ENCODE peak calls at places on chromosomes 3 and 15, in four cellular contexts. W is GM20000, C is cardiac muscle cell, K is natural killer cell. V is an unnamed sample.

GRCh38 chr3:23495507-23495906 is 292.4 kb downstream of the UBE2E2 start:
- DNase-seq in W (no peak), K (no peak), C (no peak), V (no peak)

GRCh38 chr3:46538803-46539442 is 27.2 kb downstream of the LRRC2 start:
- DNase-seq in W (peak), K (peak), C (peak), V (peak)

GRCh38 chr3:10957976-10958749 is 34.4 kb upstream of the SLC6A1 start:
- DNase-seq in C (peak), W (no peak), K (no peak), V (no peak)

GRCh38 chr3:150464684-150465083 is 56.6 kb downstream of the TSC22D2 start:
- DNase-seq in C (no peak), W (no peak), K (no peak), V (no peak)

GRCh38 chr3:183491923-183492848 is 63.3 kb downstream of the KLHL6 start:
- DNase-seq in C (no peak), K (no peak), W (no peak), V (no peak)

GRCh38 chr15:31236184-31237041 is 90.2 kb upstream of the KLF13 start:
- DNase-seq in K (no peak), W (no peak), C (peak), V (peak)

GRCh38 chr3:16885948-16886683 is 1.4 kb downstream of the PLCL2 start:
- DNase-seq in C (no peak), W (no peak), K (no peak), V (no peak)

GRCh38 chr3:149703474-149703873 is 45.6 kb upstream of the WWTR1 start:
- DNase-seq in C (no peak), W (no peak), K (no peak), V (no peak)

GRCh38 chr15:88985547-88986393 is 72.6 kb upstream of the MFGE8 start:
- DNase-seq in W (no peak), K (no peak), C (no peak), V (no peak)

GRCh38 chr3:55292360-55292759 is 194.7 kb downstream of the WNT5A start:
- DNase-seq in W (no peak), K (no peak), C (no peak), V (no peak)

GRCh38 chr15:68209735-68210408 is 4.7 kb upstream of the CALML4 start:
- DNase-seq in W (peak), K (no peak), C (no peak), V (peak)

GRCh38 chr15:65942436-65942835 is 73.1 kb downstream of the RAB11A start:
- DNase-seq in C (no peak), K (no peak), W (no peak), V (no peak)

GRCh38 chr3:76010252-76010651 is 224.9 kb upstream of the ZNF717 start:
- DNase-seq in W (no peak), C (no peak), K (no peak), V (no peak)

GRCh38 chr15:82128401-82129143 is 82.8 kb upstream of the MEX3B start:
- DNase-seq in W (no peak), C (no peak), K (no peak), V (peak)

DNA sequence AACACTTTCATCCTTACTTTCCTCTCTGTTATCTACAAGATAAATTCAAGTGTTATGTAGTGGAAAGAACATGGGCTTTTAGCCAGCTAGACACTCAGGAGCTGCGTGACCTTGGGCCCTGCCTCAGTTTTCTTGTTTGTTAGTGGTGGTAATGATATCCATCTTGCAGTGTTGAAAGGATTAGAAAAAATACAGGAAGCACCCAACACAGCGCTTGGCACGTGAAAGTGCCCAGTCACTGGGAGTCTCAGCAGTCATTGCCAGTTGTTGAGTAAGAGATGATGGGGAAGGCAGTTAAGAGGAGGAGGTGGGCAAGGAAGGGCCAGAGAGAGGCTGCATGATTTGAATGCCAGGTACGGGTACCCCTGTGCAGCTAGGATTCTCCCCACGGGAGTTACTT is 5.3 kb downstream of the PDIA5 start:
- DNase-seq in C (peak), K (no peak), W (no peak), V (no peak)
- TF ChIP-seq CTCF in C (no peak), K (no peak), W (no peak), V (no peak)

GRCh38 chr15:94230436-94230885 is 900 bp upstream of the MCTP2 start:
- DNase-seq in C (no peak), W (no peak), K (no peak), V (no peak)
- TF ChIP-seq CTCF in C (no peak), W (no peak), K (no peak), V (no peak)

DNA sequence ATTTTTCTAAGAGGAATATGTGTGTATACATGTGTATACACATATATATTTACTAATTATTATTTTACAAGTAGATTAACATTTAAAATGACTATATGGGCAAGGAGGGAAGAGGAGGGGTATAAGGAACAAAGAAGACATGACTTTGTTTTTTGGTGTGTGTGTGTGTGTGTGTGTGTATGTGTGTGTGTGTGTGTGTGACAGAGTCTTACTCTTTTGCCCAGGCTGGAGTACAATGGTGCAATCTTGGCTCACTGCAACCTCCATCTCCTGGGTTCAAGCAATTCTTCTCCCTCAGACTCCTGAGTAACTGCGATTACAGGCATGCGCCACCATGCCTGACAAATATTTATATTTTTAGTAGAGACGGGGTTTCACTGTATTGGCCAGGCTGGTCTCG is 2.6 kb upstream of the EOGT start:
- DNase-seq in W (no peak), C (no peak), K (no peak), V (no peak)
- TF ChIP-seq CTCF in W (no peak), C (no peak), K (no peak), V (no peak)

DNA sequence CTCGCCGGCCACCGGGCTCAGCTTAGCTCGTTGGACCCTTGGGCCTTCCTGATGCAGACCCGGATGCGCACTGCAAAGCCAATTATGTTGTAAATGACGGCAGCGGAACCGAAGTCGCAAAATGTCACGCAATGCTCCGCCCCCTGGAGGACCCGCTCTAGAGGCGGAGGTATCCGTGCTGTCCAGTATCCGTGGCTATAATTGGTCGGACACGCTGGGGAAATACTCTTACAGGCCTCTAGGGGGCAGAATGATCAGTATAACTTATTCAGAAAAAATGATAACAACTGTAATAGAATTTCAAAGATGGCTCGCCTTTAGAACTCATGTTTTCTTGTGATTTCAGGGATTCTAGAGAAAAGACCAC is at the start of gene PRR23B:
- DNase-seq in K (no peak), W (no peak), C (no peak), V (no peak)
- TF ChIP-seq CTCF in K (no peak), W (no peak), C (no peak), V (peak)

DNA sequence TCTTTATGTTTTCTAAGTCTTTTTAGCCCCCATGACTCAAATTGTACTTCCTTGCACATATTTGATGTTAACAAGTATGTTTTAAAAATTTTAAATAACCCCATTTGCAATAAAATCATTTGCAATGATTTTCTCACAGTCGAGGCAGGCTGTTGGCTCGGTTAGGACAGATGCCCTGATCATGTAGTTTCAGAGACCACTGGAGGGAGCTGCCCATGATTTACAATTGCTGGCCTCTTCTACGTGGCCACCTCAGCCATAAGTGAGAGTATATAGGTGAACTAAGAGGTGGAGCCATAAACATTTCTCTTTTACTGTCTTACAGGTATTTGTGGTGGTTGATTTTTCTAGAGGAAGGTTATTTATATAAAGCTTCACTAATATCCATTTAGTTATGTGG is 1.7 kb downstream of the DTWD1 start:
- DNase-seq in C (no peak), W (no peak), K (no peak), V (no peak)
- TF ChIP-seq CTCF in C (peak), W (no peak), K (no peak), V (no peak)

GRCh38 chr3:49966233-49966942 is 26.4 kb downstream of the RBM6 start:
- DNase-seq in W (no peak), C (no peak), K (no peak), V (no peak)
- TF ChIP-seq CTCF in W (no peak), C (no peak), K (no peak), V (no peak)

GRCh38 chr15:91072162-91072561 is 27.9 kb upstream of the SV2B start:
- DNase-seq in C (no peak), W (no peak), K (no peak), V (no peak)

GRCh38 chr15:91068436-91068835 is 31.6 kb upstream of the SV2B start:
- DNase-seq in W (no peak), K (no peak), C (no peak), V (no peak)

GRCh38 chr15:91067026-91067425 is 33.0 kb upstream of the SV2B start:
- DNase-seq in W (no peak), K (no peak), C (no peak), V (no peak)

GRCh38 chr15:91070872-91071271 is 29.2 kb upstream of the SV2B start:
- DNase-seq in K (no peak), C (no peak), W (no peak), V (no peak)

DNA sequence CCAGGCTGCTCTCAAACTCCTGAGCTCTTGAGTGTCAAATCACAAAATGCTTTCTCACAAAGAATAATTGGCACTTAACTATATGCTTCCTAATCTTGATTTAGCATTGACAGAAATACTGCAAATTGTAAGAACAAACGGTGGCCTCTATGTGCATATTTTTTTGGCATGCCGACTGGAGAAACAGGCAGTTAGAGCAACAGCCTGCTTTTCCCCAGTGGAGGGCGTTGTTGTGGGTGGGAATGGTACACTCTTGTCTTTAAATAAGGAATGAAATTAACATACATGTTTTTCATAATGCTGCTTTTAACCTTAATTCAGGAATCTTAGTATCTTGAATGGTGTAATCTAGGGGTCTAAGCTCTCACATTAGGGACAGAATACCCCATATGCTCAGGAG is 31.1 kb upstream of the SV2B start:
- DNase-seq in C (no peak), K (no peak), W (no peak), V (no peak)
- TF ChIP-seq CTCF in C (no peak), K (no peak), W (no peak), V (no peak)

GRCh38 chr3:40582401-40583027 is 57.8 kb downstream of the ZNF621 start:
- DNase-seq in C (no peak), K (no peak), W (no peak), V (no peak)

GRCh38 chr3:40585381-40586016 is 60.7 kb downstream of the ZNF621 start:
- DNase-seq in K (no peak), C (no peak), W (peak), V (peak)

GRCh38 chr3:40583691-40584090 is 58.9 kb downstream of the ZNF621 start:
- DNase-seq in C (peak), K (no peak), W (no peak), V (no peak)

GRCh38 chr3:40586866-40587265 is 62.1 kb downstream of the ZNF621 start:
- DNase-seq in W (no peak), C (no peak), K (no peak), V (no peak)

DNA sequence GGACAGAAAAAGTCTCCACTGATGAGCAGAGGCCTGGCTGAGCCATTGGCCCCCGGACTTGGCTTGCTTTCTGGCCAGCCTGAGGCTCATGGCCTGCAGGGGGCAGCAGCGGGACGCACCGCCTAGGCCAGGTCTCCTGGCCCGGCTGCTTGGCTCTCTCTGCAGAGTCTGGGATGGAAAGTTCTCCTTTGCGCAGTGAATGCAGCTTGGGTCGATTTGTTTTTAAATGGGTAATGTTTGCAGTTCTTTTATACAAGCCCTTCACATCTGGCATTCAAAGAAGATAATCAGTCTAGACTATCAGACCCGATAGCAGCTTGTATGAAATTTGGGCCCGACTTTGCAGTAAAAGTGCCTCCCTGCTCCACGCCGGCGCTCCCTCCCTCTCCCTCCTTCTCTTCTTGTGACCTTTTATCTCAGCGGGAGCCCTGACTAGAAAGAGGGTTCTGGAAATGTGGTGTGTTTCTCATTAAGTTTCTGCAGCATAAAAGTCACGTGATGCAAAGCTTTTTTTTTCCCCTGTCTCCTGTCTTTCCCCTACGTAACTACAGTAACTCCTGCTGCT is 59.9 kb downstream of the ZNF621 start:
- DNase-seq in C (peak), W (peak), K (peak), V (peak)
- TF ChIP-seq CTCF in C (peak), W (peak), K (peak), V (peak)

GRCh38 chr3:74630602-74631001 is 16.1 kb upstream of the CNTN3 start:
- DNase-seq in C (no peak), W (no peak), K (no peak), V (no peak)
- TF ChIP-seq CTCF in C (peak), W (no peak), K (no peak), V (no peak)